ENCODE peak calls at places on chromosomes 16 and 17, in four cellular contexts. D is H54, O is IMR-90, V is sigmoid colon. W is an unnamed sample.

GRCh38 chr17:34673995-34674900 is 94.9 kb downstream of the TMEM132E start:
- DNase-seq in D (no peak), O (no peak), V (no peak), W (no peak)

GRCh38 chr17:74259667-74260524 is 14.1 kb upstream of the DNAI2 start:
- DNase-seq in D (no peak), O (no peak), V (no peak), W (no peak)

GRCh38 chr17:43983515-43984411 is 20.7 kb upstream of the NAGS start:
- DNase-seq in D (no peak), O (no peak), V (peak; percentile 68), W (peak; percentile 71)

GRCh38 chr16:22685162-22685830 is 128.7 kb upstream of the HS3ST2 start:
- DNase-seq in D (no peak), O (no peak), V (peak; percentile 95), W (no peak)

GRCh38 chr17:17416400-17417360 is 60.1 kb upstream of the MED9 start:
- DNase-seq in D (no peak), O (peak; percentile 87), V (peak; percentile 42), W (no peak)

GRCh38 chr16:27429981-27430441 is 28.0 kb downstream of the IL21R start:
- DNase-seq in D (no peak), O (no peak), V (peak; percentile 41), W (no peak)

GRCh38 chr17:71970312-71970711 is 150.5 kb upstream of the SOX9 start:
- DNase-seq in D (peak; percentile 64), O (peak; percentile 64), V (no peak), W (no peak)

GRCh38 chr17:59754547-59754946 is 47.1 kb downstream of the VMP1 start:
- DNase-seq in D (no peak), O (peak; percentile 98), V (no peak), W (no peak)

GRCh38 chr16:11242658-11243057 is 13.3 kb downstream of the SOCS1 start:
- DNase-seq in D (no peak), O (no peak), V (no peak), W (no peak)

GRCh38 chr17:75774471-75774987 is 9.5 kb upstream of the GALK1 start:
- DNase-seq in D (no peak), O (no peak), V (peak; percentile 68), W (no peak)

GRCh38 chr17:58369214-58370031 is 17.4 kb upstream of the SUPT4H1 start:
- DNase-seq in D (no peak), O (no peak), V (no peak), W (no peak)

DNA sequence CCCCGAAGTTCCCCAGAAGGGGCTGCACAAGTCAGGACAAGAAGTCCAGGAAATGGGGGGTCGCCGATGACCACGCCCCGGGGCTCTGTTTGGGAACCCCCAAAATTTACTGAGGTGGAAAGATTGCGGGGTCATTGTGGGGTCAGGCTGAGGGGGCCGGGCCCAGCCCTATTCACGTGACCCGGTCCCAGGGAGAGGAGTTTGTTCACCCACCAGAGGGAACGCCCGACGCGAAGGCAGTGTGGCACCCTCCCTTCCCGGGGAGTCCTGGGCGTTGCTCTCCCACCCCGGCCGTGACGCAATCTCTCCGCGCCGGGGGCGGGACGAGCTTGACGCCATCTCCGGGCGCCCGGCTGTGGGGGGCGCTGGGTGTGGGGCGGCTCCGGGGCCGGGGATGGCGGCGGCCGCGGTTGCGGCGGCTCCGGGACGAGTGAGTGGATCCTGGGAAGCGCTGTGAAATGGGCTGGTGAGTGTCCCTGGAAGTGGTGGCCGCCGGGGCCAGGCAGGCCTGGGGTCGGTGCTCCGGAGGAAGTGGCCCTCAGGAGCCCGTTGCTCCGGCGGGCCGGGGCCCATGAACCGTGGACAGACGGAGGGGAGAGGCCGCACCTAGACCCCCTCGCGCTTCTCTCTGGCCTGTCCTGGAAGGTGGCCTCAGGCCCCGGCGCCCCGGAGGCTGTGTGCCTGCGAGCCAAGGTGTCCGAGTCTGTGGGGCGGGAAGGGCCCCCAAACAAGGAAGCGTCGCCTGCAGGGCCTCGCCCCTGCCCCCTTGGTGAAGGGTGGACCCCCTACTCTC is at the start of gene ATXN1L:
- DNase-seq in D (peak; percentile 93), O (peak; percentile 88), V (peak; percentile 96), W (peak; percentile 95)
- TF ChIP-seq POLR2A in D (peak; percentile 82), O (peak; percentile 90), V (peak; percentile 80), W (peak; percentile 81)

GRCh38 chr16:81626181-81626674 is 152.9 kb upstream of the PLCG2 start:
- DNase-seq in D (no peak), O (peak; percentile 61), V (no peak), W (no peak)
- TF ChIP-seq POLR2A in D (no peak), O (no peak), V (no peak), W (no peak)

GRCh38 chr17:38557836-38558750 is 47.7 kb downstream of the SRCIN1 start:
- DNase-seq in D (peak; percentile 99), O (peak; percentile 86), V (peak; percentile 96), W (peak; percentile 94)
- TF ChIP-seq POLR2A in D (no peak), O (no peak), V (no peak), W (no peak)

GRCh38 chr17:77778636-77779524 is 179.6 kb upstream of the TNRC6C start:
- DNase-seq in D (peak; percentile 80), O (no peak), V (peak; percentile 94), W (no peak)
- TF ChIP-seq POLR2A in D (no peak), O (no peak), V (no peak), W (no peak)